ENCODE peak calls at places on chromosome 13, in five cellular contexts. L is endodermal cell, J is AG10803, V is Calu3, S is T-cell. A is an unnamed sample.
A peak's percentile ranks its signal among the peaks of the same experiment; 100 is the strongest.

GRCh38 chr13:111476197-111476596 is 155.8 kb downstream of the TEX29 start:
- DNase-seq in S (no peak), V (no peak), J (no peak), L (peak; percentile 39), A (no peak)

GRCh38 chr13:36259361-36260137 is 38.1 kb downstream of the CCDC169 start:
- DNase-seq in J (no peak), V (no peak), S (no peak), L (no peak), A (no peak)

GRCh38 chr13:59846845-59847620 is 316.7 kb downstream of the DIAPH3 start:
- DNase-seq in V (no peak), S (no peak), L (no peak), J (no peak), A (no peak)

GRCh38 chr13:114339779-114340534 is 25.7 kb downstream of the CHAMP1 start:
- DNase-seq in L (no peak), S (peak; percentile 26), V (peak; percentile 20), J (peak; percentile 66), A (peak; percentile 76)

GRCh38 chr13:22915442-22916082 is 265.2 kb upstream of the SGCG start:
- DNase-seq in L (peak; percentile 95), V (peak; percentile 13), S (no peak), J (peak; percentile 24), A (peak; percentile 49)

GRCh38 chr13:27973291-27973690 is 4.2 kb upstream of the CDX2 start:
- DNase-seq in V (no peak), L (no peak), S (no peak), J (no peak), A (no peak)

GRCh38 chr13:63741029-63741813 is 2325.6 kb upstream of the PCDH20 start:
- DNase-seq in V (no peak), L (no peak), J (no peak), S (no peak), A (no peak)

GRCh38 chr13:76813874-76814273 is 72.3 kb downstream of the KCTD12 start:
- DNase-seq in V (peak; percentile 28), L (no peak), S (no peak), J (no peak), A (no peak)

GRCh38 chr13:42478531-42479156 is 95.3 kb upstream of the TNFSF11 start:
- DNase-seq in V (no peak), S (no peak), J (no peak), L (peak; percentile 55), A (peak; percentile 27)